ENCODE peak calls at places on chromosomes 11 and 22, in nine cellular contexts. B, M, K, U, E, A, R, Z and F are unnamed samples.

GRCh38 chr11:45942381-45942780 is 19.9 kb downstream of the LARGE2 start:
- DNase-seq in B (no peak), M (no peak), K (no peak), U (no peak), E (no peak), A (no peak), R (no peak), Z (no peak), F (no peak)

GRCh38 chr11:123235687-123236261 is 40.7 kb upstream of the CLMP start:
- DNase-seq in B (no peak), M (peak; percentile 47), K (no peak), U (peak; percentile 72), E (no peak), A (no peak), R (peak; percentile 95), Z (no peak), F (no peak)

GRCh38 chr11:91947215-91947614 is 277.4 kb upstream of the FAT3 start:
- DNase-seq in B (no peak), M (peak; percentile 61), K (no peak), U (peak; percentile 29), E (no peak), A (no peak), R (peak; percentile 79), Z (no peak), F (peak; percentile 3)

GRCh38 chr11:118056806-118057205 is 20.1 kb upstream of the TMPRSS4 start:
- DNase-seq in B (no peak), M (no peak), K (no peak), U (no peak), E (no peak), A (no peak), R (no peak), Z (no peak), F (no peak)

GRCh38 chr22:38261478-38261803 is 11.4 kb downstream of the TMEM184B start:
- DNase-seq in B (no peak), M (no peak), K (no peak), U (no peak), E (no peak), A (no peak), R (peak; percentile 31), Z (no peak), F (no peak)

GRCh38 chr11:1889941-1890855 is 1.5 kb downstream of the PRR33 start:
- DNase-seq in B (no peak), M (no peak), K (no peak), U (no peak), E (no peak), A (peak; percentile 15), R (no peak), Z (no peak), F (no peak)

GRCh38 chr11:23749762-23750430 is 747.0 kb upstream of the LUZP2 start:
- DNase-seq in B (no peak), M (no peak), K (no peak), U (peak; percentile 15), E (no peak), A (no peak), R (no peak), Z (no peak), F (no peak)

GRCh38 chr22:22884888-22885840 is 2.5 kb upstream of the IGLL5 start:
- DNase-seq in B (no peak), M (no peak), K (no peak), U (no peak), E (no peak), A (peak; percentile 31), R (no peak), Z (no peak), F (no peak)

GRCh38 chr22:29780781-29781676 is 13.9 kb downstream of the UQCR10 start:
- DNase-seq in B (no peak), M (peak; percentile 58), K (peak; percentile 78), U (peak; percentile 83), E (peak; percentile 34), A (no peak), R (peak; percentile 87), Z (peak; percentile 27), F (peak; percentile 78)

GRCh38 chr11:126480410-126481302 is 125.2 kb downstream of the ST3GAL4 start:
- DNase-seq in B (peak; percentile 75), M (peak; percentile 86), K (peak; percentile 60), U (peak; percentile 84), E (peak; percentile 73), A (peak; percentile 56), R (peak; percentile 84), Z (peak; percentile 78), F (peak; percentile 23)

GRCh38 chr11:128116447-128117240 is 470.7 kb downstream of the ETS1 start:
- DNase-seq in B (no peak), M (peak; percentile 19), K (no peak), U (no peak), E (no peak), A (no peak), R (peak; percentile 44), Z (no peak), F (no peak)

GRCh38 chr11:63504933-63505586 is 824 bp upstream of the LGALS12 start:
- DNase-seq in B (peak; percentile 58), M (no peak), K (no peak), U (peak; percentile 39), E (no peak), A (no peak), R (peak; percentile 16), Z (no peak), F (no peak)

GRCh38 chr11:77187105-77187750 is 59.2 kb downstream of the MYO7A start:
- DNase-seq in B (no peak), M (no peak), K (no peak), U (no peak), E (no peak), A (no peak), R (no peak), Z (no peak), F (no peak)

GRCh38 chr22:44201556-44202129 is 20.9 kb downstream of the PARVG start:
- DNase-seq in B (no peak), M (no peak), K (no peak), U (no peak), E (no peak), A (no peak), R (no peak), Z (peak; percentile 6), F (no peak)

GRCh38 chr11:14357843-14358728 is 897 bp downstream of the RRAS2 start:
- DNase-seq in B (no peak), M (peak; percentile 80), K (no peak), U (peak; percentile 62), E (no peak), A (no peak), R (peak; percentile 41), Z (peak; percentile 74), F (no peak)

GRCh38 chr22:20422965-20423635 is 14.5 kb downstream of the SCARF2 start:
- DNase-seq in B (peak; percentile 93), M (no peak), K (no peak), U (no peak), E (no peak), A (no peak), R (no peak), Z (no peak), F (no peak)

GRCh38 chr22:44387486-44387885 is 74.7 kb upstream of the SHISAL1 start:
- DNase-seq in B (no peak), M (no peak), K (no peak), U (no peak), E (no peak), A (no peak), R (no peak), Z (peak; percentile 2), F (no peak)

GRCh38 chr11:126764221-126764620 is 236.3 kb downstream of the KIRREL3 start:
- DNase-seq in B (no peak), M (no peak), K (no peak), U (no peak), E (no peak), A (no peak), R (no peak), Z (no peak), F (no peak)

GRCh38 chr11:27447288-27447914 is 25.2 kb downstream of the LGR4 start:
- DNase-seq in B (no peak), M (no peak), K (no peak), U (peak; percentile 31), E (no peak), A (no peak), R (peak; percentile 28), Z (no peak), F (peak; percentile 57)

GRCh38 chr11:111047376-111047775 is 198.1 kb upstream of the POU2AF2 start:
- DNase-seq in B (no peak), M (peak; percentile 4), K (no peak), U (no peak), E (no peak), A (no peak), R (peak; percentile 15), Z (no peak), F (no peak)

GRCh38 chr11:70661763-70662501 is 263.6 kb downstream of the CTTN start:
- DNase-seq in B (peak; percentile 22), M (peak; percentile 54), K (no peak), U (no peak), E (no peak), A (no peak), R (peak; percentile 33), Z (peak; percentile 69), F (no peak)

GRCh38 chr11:44047931-44048431 is at the start of gene ACCSL:
- DNase-seq in B (peak; percentile 51), M (no peak), K (no peak), U (no peak), E (no peak), A (no peak), R (peak; percentile 23), Z (no peak), F (no peak)

GRCh38 chr11:2526808-2527381 is 82.1 kb downstream of the KCNQ1 start:
- DNase-seq in B (peak; percentile 18), M (no peak), K (no peak), U (no peak), E (no peak), A (no peak), R (no peak), Z (peak; percentile 8), F (no peak)

GRCh38 chr11:47399860-47400812 is 8.3 kb upstream of the SLC39A13 start:
- DNase-seq in B (no peak), M (no peak), K (no peak), U (no peak), E (no peak), A (no peak), R (no peak), Z (no peak), F (no peak)

GRCh38 chr22:22697377-22698120 is 53.1 kb downstream of the GGTLC2 start:
- DNase-seq in B (no peak), M (no peak), K (no peak), U (no peak), E (no peak), A (no peak), R (no peak), Z (no peak), F (no peak)

GRCh38 chr22:23763579-23764331 is 965 bp downstream of the C22orf15 start:
- DNase-seq in B (no peak), M (no peak), K (no peak), U (no peak), E (no peak), A (no peak), R (no peak), Z (no peak), F (no peak)

GRCh38 chr22:36330655-36331305 is 57.0 kb downstream of the MYH9 start:
- DNase-seq in B (no peak), M (peak; percentile 85), K (no peak), U (no peak), E (no peak), A (no peak), R (peak; percentile 62), Z (no peak), F (peak; percentile 77)

GRCh38 chr22:27687984-27688545 is 113.5 kb downstream of the MN1 start:
- DNase-seq in B (no peak), M (peak; percentile 37), K (no peak), U (peak; percentile 61), E (no peak), A (no peak), R (peak; percentile 31), Z (no peak), F (no peak)

GRCh38 chr11:9922806-9923205 is 258.9 kb downstream of the SWAP70 start:
- DNase-seq in B (no peak), M (peak; percentile 24), K (no peak), U (peak; percentile 21), E (no peak), A (no peak), R (no peak), Z (no peak), F (no peak)

GRCh38 chr11:47992959-47993820 is 12.8 kb downstream of the PTPRJ start:
- DNase-seq in B (no peak), M (peak; percentile 91), K (no peak), U (peak; percentile 96), E (no peak), A (no peak), R (peak; percentile 94), Z (no peak), F (no peak)

GRCh38 chr11:58739725-58740430 is 8.1 kb upstream of the GLYAT start:
- DNase-seq in B (no peak), M (no peak), K (no peak), U (peak; percentile 3), E (no peak), A (no peak), R (no peak), Z (no peak), F (peak; percentile 83)